ENCODE peak calls at places on chromosomes 12 and 14, in six cellular contexts. One of them, this sample, is unnamed.

GRCh38 chr14:94345344-94346072 is 22.4 kb upstream of the SERPINA6 start:
- DNase-seq in AG04450: peak
- DNase-seq in thyroid gland: no peak
- DNase-seq in HCT116: peak
- DNase-seq in lower lobe of right lung: no peak
- DNase-seq in endothelial cell of umbilical vein: no peak
- DNase-seq in this sample: peak

GRCh38 chr12:122837306-122838265 is 2.3 kb downstream of the HIP1R start:
- DNase-seq in thyroid gland: no peak
- DNase-seq in lower lobe of right lung: peak
- DNase-seq in AG04450: no peak
- DNase-seq in endothelial cell of umbilical vein: no peak
- DNase-seq in HCT116: no peak
- DNase-seq in this sample: peak

GRCh38 chr12:101051901-101052550 is 158.0 kb downstream of the SLC5A8 start:
- DNase-seq in HCT116: peak
- DNase-seq in thyroid gland: no peak
- DNase-seq in lower lobe of right lung: no peak
- DNase-seq in AG04450: peak
- DNase-seq in endothelial cell of umbilical vein: peak
- DNase-seq in this sample: peak

GRCh38 chr12:104219908-104220404 is 4.4 kb downstream of the TXNRD1 start:
- DNase-seq in HCT116: peak
- DNase-seq in AG04450: no peak
- DNase-seq in endothelial cell of umbilical vein: peak
- DNase-seq in lower lobe of right lung: no peak
- DNase-seq in thyroid gland: no peak
- DNase-seq in this sample: peak

GRCh38 chr12:1351926-1352325 is 242.5 kb downstream of the FBXL14 start:
- DNase-seq in thyroid gland: no peak
- DNase-seq in lower lobe of right lung: no peak
- DNase-seq in HCT116: no peak
- DNase-seq in endothelial cell of umbilical vein: no peak
- DNase-seq in AG04450: no peak
- DNase-seq in this sample: no peak

GRCh38 chr12:69936214-69936731 is 111.2 kb downstream of the MYRFL start:
- DNase-seq in thyroid gland: peak
- DNase-seq in lower lobe of right lung: peak
- DNase-seq in AG04450: no peak
- DNase-seq in HCT116: no peak
- DNase-seq in endothelial cell of umbilical vein: no peak
- DNase-seq in this sample: no peak

GRCh38 chr12:64824500-64825142 is at the start of gene TBC1D30:
- DNase-seq in HCT116: no peak
- DNase-seq in thyroid gland: peak
- DNase-seq in endothelial cell of umbilical vein: peak
- DNase-seq in lower lobe of right lung: peak
- DNase-seq in AG04450: no peak
- DNase-seq in this sample: peak

GRCh38 chr12:30926243-30927209 is at the start of gene TSPAN11:
- DNase-seq in AG04450: no peak
- DNase-seq in endothelial cell of umbilical vein: peak
- DNase-seq in HCT116: no peak
- DNase-seq in lower lobe of right lung: no peak
- DNase-seq in thyroid gland: peak
- DNase-seq in this sample: peak

GRCh38 chr12:46380881-46381280 is 8.3 kb upstream of the SLC38A2 start:
- DNase-seq in AG04450: no peak
- DNase-seq in lower lobe of right lung: no peak
- DNase-seq in HCT116: no peak
- DNase-seq in thyroid gland: no peak
- DNase-seq in endothelial cell of umbilical vein: no peak
- DNase-seq in this sample: no peak

GRCh38 chr12:95549392-95550084 is 1.7 kb downstream of the USP44 start:
- DNase-seq in endothelial cell of umbilical vein: no peak
- DNase-seq in lower lobe of right lung: no peak
- DNase-seq in HCT116: no peak
- DNase-seq in AG04450: no peak
- DNase-seq in thyroid gland: no peak
- DNase-seq in this sample: no peak

GRCh38 chr12:64270411-64270810 is 48.3 kb upstream of the KICS2 start:
- DNase-seq in AG04450: no peak
- DNase-seq in HCT116: no peak
- DNase-seq in endothelial cell of umbilical vein: no peak
- DNase-seq in thyroid gland: no peak
- DNase-seq in lower lobe of right lung: no peak
- DNase-seq in this sample: no peak

GRCh38 chr12:76264617-76265016 is 83.6 kb downstream of the BBS10 start:
- DNase-seq in lower lobe of right lung: no peak
- DNase-seq in thyroid gland: no peak
- DNase-seq in HCT116: no peak
- DNase-seq in AG04450: no peak
- DNase-seq in endothelial cell of umbilical vein: peak
- DNase-seq in this sample: no peak

GRCh38 chr14:91509083-91509877 is 830 bp downstream of the PPP4R3A start:
- DNase-seq in thyroid gland: peak
- DNase-seq in lower lobe of right lung: peak
- DNase-seq in HCT116: no peak
- DNase-seq in AG04450: no peak
- DNase-seq in endothelial cell of umbilical vein: peak
- DNase-seq in this sample: peak

GRCh38 chr14:23538785-23539184 is 12.8 kb downstream of the ZFHX2 start:
- DNase-seq in AG04450: no peak
- DNase-seq in lower lobe of right lung: no peak
- DNase-seq in endothelial cell of umbilical vein: no peak
- DNase-seq in thyroid gland: no peak
- DNase-seq in HCT116: no peak
- DNase-seq in this sample: peak

GRCh38 chr12:131756441-131756840 is 45.6 kb downstream of the SFSWAP start:
- DNase-seq in lower lobe of right lung: no peak
- DNase-seq in HCT116: no peak
- DNase-seq in endothelial cell of umbilical vein: no peak
- DNase-seq in thyroid gland: no peak
- DNase-seq in AG04450: no peak
- DNase-seq in this sample: no peak

GRCh38 chr14:30291216-30291615 is 267.7 kb upstream of the G2E3 start:
- DNase-seq in thyroid gland: peak
- DNase-seq in AG04450: no peak
- DNase-seq in HCT116: no peak
- DNase-seq in endothelial cell of umbilical vein: no peak
- DNase-seq in lower lobe of right lung: no peak
- DNase-seq in this sample: no peak

GRCh38 chr14:66105819-66106218 is 380.4 kb upstream of the CCDC196 start:
- DNase-seq in HCT116: no peak
- DNase-seq in AG04450: no peak
- DNase-seq in endothelial cell of umbilical vein: peak
- DNase-seq in lower lobe of right lung: no peak
- DNase-seq in thyroid gland: no peak
- DNase-seq in this sample: no peak

GRCh38 chr12:29869916-29870315 is 86.2 kb upstream of the TMTC1 start:
- DNase-seq in AG04450: no peak
- DNase-seq in lower lobe of right lung: no peak
- DNase-seq in endothelial cell of umbilical vein: no peak
- DNase-seq in thyroid gland: no peak
- DNase-seq in HCT116: no peak
- DNase-seq in this sample: no peak

GRCh38 chr14:94458558-94459200 is 6.1 kb upstream of the SERPINA11 start:
- DNase-seq in lower lobe of right lung: no peak
- DNase-seq in HCT116: no peak
- DNase-seq in thyroid gland: no peak
- DNase-seq in AG04450: no peak
- DNase-seq in endothelial cell of umbilical vein: no peak
- DNase-seq in this sample: peak

GRCh38 chr12:75961878-75962277 is 69.7 kb downstream of the PHLDA1 start:
- DNase-seq in HCT116: no peak
- DNase-seq in lower lobe of right lung: no peak
- DNase-seq in AG04450: no peak
- DNase-seq in endothelial cell of umbilical vein: no peak
- DNase-seq in thyroid gland: no peak
- DNase-seq in this sample: no peak

GRCh38 chr12:118033902-118034301 is 17.4 kb downstream of the RFC5 start:
- DNase-seq in AG04450: no peak
- DNase-seq in endothelial cell of umbilical vein: peak
- DNase-seq in thyroid gland: no peak
- DNase-seq in lower lobe of right lung: no peak
- DNase-seq in HCT116: no peak
- DNase-seq in this sample: no peak

GRCh38 chr12:24960222-24960855 is 11.4 kb upstream of the BCAT1 start:
- DNase-seq in HCT116: peak
- DNase-seq in endothelial cell of umbilical vein: peak
- DNase-seq in lower lobe of right lung: no peak
- DNase-seq in thyroid gland: no peak
- DNase-seq in AG04450: no peak
- DNase-seq in this sample: peak
- TF ChIP-seq CTCF in HCT116: peak
- TF ChIP-seq CTCF in endothelial cell of umbilical vein: peak
- TF ChIP-seq CTCF in lower lobe of right lung: peak
- TF ChIP-seq CTCF in thyroid gland: no peak
- TF ChIP-seq CTCF in AG04450: peak
- TF ChIP-seq CTCF in this sample: peak

DNA sequence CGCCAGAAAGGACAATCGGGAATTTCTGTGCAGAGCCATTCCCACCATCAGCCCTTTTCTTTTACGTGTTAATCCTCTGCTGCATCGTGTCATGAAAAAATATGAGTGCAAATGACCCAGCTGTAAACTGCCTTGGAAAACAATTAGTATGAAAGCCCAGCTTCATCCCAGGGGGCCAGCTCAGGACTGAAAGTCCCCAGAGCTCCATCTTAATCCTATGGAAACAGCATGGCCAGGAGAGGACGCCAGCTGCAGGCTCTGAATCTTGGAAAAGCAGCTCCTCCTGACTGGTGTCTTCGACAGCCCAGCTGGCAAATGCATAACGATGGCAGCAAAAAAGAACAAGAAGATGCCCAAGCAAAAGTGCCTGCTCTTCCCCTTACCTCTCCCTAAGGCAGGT is 191.5 kb downstream of the NTF3 start:
- DNase-seq in HCT116: no peak
- DNase-seq in AG04450: no peak
- DNase-seq in thyroid gland: no peak
- DNase-seq in endothelial cell of umbilical vein: no peak
- DNase-seq in lower lobe of right lung: no peak
- DNase-seq in this sample: no peak
- H3K27ac ChIP-seq in HCT116: no peak
- H3K27ac ChIP-seq in AG04450: no peak
- H3K27ac ChIP-seq in thyroid gland: no peak
- H3K27ac ChIP-seq in endothelial cell of umbilical vein: no peak
- H3K27ac ChIP-seq in lower lobe of right lung: no peak
- H3K27ac ChIP-seq in this sample: no peak

GRCh38 chr12:49674318-49674985 is 32.8 kb downstream of the FMNL3 start:
- DNase-seq in AG04450: no peak
- DNase-seq in endothelial cell of umbilical vein: no peak
- DNase-seq in HCT116: no peak
- DNase-seq in lower lobe of right lung: no peak
- DNase-seq in thyroid gland: no peak
- DNase-seq in this sample: no peak

GRCh38 chr12:49667319-49668090 is 39.7 kb downstream of the FMNL3 start:
- DNase-seq in lower lobe of right lung: no peak
- DNase-seq in HCT116: no peak
- DNase-seq in thyroid gland: peak
- DNase-seq in AG04450: no peak
- DNase-seq in endothelial cell of umbilical vein: no peak
- DNase-seq in this sample: no peak

GRCh38 chr12:49672351-49673181 is 34.6 kb downstream of the FMNL3 start:
- DNase-seq in HCT116: no peak
- DNase-seq in lower lobe of right lung: no peak
- DNase-seq in AG04450: no peak
- DNase-seq in endothelial cell of umbilical vein: peak
- DNase-seq in thyroid gland: no peak
- DNase-seq in this sample: no peak

GRCh38 chr12:49673446-49674317 is 33.5 kb downstream of the FMNL3 start:
- DNase-seq in endothelial cell of umbilical vein: peak
- DNase-seq in lower lobe of right lung: peak
- DNase-seq in thyroid gland: peak
- DNase-seq in AG04450: peak
- DNase-seq in HCT116: no peak
- DNase-seq in this sample: no peak

GRCh38 chr12:49671051-49671765 is 36.0 kb downstream of the FMNL3 start:
- DNase-seq in endothelial cell of umbilical vein: peak
- DNase-seq in HCT116: no peak
- DNase-seq in lower lobe of right lung: no peak
- DNase-seq in thyroid gland: peak
- DNase-seq in AG04450: no peak
- DNase-seq in this sample: no peak
- TF ChIP-seq CTCF in endothelial cell of umbilical vein: no peak
- TF ChIP-seq CTCF in HCT116: no peak
- TF ChIP-seq CTCF in lower lobe of right lung: no peak
- TF ChIP-seq CTCF in thyroid gland: no peak
- TF ChIP-seq CTCF in AG04450: no peak
- TF ChIP-seq CTCF in this sample: no peak

GRCh38 chr14:103260629-103261124 is 73.4 kb upstream of the EIF5 start:
- DNase-seq in endothelial cell of umbilical vein: peak
- DNase-seq in thyroid gland: peak
- DNase-seq in lower lobe of right lung: peak
- DNase-seq in HCT116: no peak
- DNase-seq in AG04450: no peak
- DNase-seq in this sample: peak
- H3K27ac ChIP-seq in endothelial cell of umbilical vein: peak
- H3K27ac ChIP-seq in thyroid gland: peak
- H3K27ac ChIP-seq in lower lobe of right lung: peak
- H3K27ac ChIP-seq in HCT116: no peak
- H3K27ac ChIP-seq in AG04450: peak
- H3K27ac ChIP-seq in this sample: peak

DNA sequence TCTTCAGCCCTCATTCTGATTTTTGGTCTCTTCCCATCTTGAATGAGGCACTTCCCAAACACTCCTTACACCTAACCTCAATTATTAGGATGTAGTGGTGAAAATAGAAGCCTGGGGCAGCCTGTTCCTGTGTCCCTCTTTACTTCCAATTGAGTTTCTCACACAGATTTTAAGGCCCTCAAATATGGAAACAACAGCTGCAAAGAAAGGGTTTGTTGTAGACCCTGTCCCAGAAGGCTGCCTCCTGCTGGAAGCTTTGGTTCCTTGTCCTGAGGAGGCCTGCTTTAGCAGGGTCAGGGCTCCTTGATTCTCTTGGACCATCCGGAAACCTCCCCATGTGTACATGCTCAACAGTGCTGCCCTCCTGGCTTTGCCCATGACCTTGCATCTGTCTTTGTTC is 101.3 kb downstream of the TGFB3 start:
- DNase-seq in thyroid gland: no peak
- DNase-seq in lower lobe of right lung: no peak
- DNase-seq in AG04450: no peak
- DNase-seq in HCT116: no peak
- DNase-seq in endothelial cell of umbilical vein: no peak
- DNase-seq in this sample: no peak
- TF ChIP-seq CTCF in thyroid gland: no peak
- TF ChIP-seq CTCF in lower lobe of right lung: peak
- TF ChIP-seq CTCF in AG04450: no peak
- TF ChIP-seq CTCF in HCT116: peak
- TF ChIP-seq CTCF in endothelial cell of umbilical vein: no peak
- TF ChIP-seq CTCF in this sample: peak

This sample was measured in A673.